ENCODE peak calls at places on chromosomes 6 and 20, in ten cellular contexts. K is NCI-H1694 treated with DMSO at 0.1 percent for 48 hours; M is CD8-positive, alpha-beta T cell; U is activated CD4-positive, alpha-beta T cell treated with anti-CD3 and anti-CD28 coated beads, Interleukin-2, amount 50 U/mL, for 1 hour; G is activated T-helper 1 cell treated with Interleukin-2 at 50 U/mL for 16 hours; W is activated CD4-positive, CD25-positive, alpha-beta regulatory T cell; O is AG08395; C is HuH-7.5; A is NCI-H1105; J is EL. B is an unnamed sample.

GRCh38 chr20:6673071-6673470 is 94.4 kb upstream of the BMP2 start:
- DNase-seq in K (no peak), M (no peak), U (no peak), G (no peak), W (no peak), O (no peak), C (no peak), A (no peak), J (no peak), B (no peak)

GRCh38 chr20:24980321-24981053 is 12.1 kb downstream of the APMAP start:
- DNase-seq in K (no peak), M (no peak), U (no peak), G (no peak), W (no peak), O (no peak), C (no peak), A (no peak), J (no peak), B (no peak)

GRCh38 chr6:74749211-74750142 is 456.4 kb downstream of the COL12A1 start:
- DNase-seq in K (no peak), M (no peak), U (no peak), G (no peak), W (no peak), O (no peak), C (no peak), A (no peak), J (peak; percentile 9), B (no peak)

GRCh38 chr20:21309678-21310467 is 6.7 kb downstream of the XRN2 start:
- DNase-seq in K (no peak), M (no peak), U (no peak), G (no peak), W (no peak), O (no peak), C (no peak), A (no peak), J (no peak), B (no peak)

GRCh38 chr6:36827261-36828079 is 11.8 kb downstream of the CPNE5 start:
- DNase-seq in K (no peak), M (peak; percentile 13), U (no peak), G (no peak), W (no peak), O (peak; percentile 72), C (no peak), A (peak; percentile 20), J (peak; percentile 89), B (no peak)

GRCh38 chr6:1438471-1438881 is 49.1 kb downstream of the FOXF2 start:
- DNase-seq in K (no peak), M (no peak), U (no peak), G (no peak), W (no peak), O (no peak), C (no peak), A (no peak), J (no peak), B (no peak)

GRCh38 chr6:41467106-41467505 is 79.1 kb upstream of the FOXP4 start:
- DNase-seq in K (no peak), M (no peak), U (no peak), G (no peak), W (no peak), O (no peak), C (no peak), A (no peak), J (no peak), B (no peak)

GRCh38 chr6:63347599-63347998 is 27.8 kb upstream of the LGSN start:
- DNase-seq in K (no peak), M (no peak), U (no peak), G (no peak), W (no peak), O (peak; percentile 59), C (no peak), A (no peak), J (peak; percentile 74), B (no peak)

GRCh38 chr6:25927721-25928359 is 2.7 kb downstream of the SLC17A2 start:
- DNase-seq in K (no peak), M (no peak), U (no peak), G (no peak), W (no peak), O (no peak), C (no peak), A (no peak), J (no peak), B (no peak)

GRCh38 chr20:25000268-25000801 is 7.8 kb upstream of the APMAP start:
- DNase-seq in K (no peak), M (no peak), U (no peak), G (no peak), W (no peak), O (peak; percentile 93), C (no peak), A (peak; percentile 65), J (peak; percentile 89), B (no peak)

GRCh38 chr6:142728367-142728766 is 216.6 kb downstream of the HIVEP2 start:
- DNase-seq in K (no peak), M (no peak), U (no peak), G (no peak), W (no peak), O (no peak), C (no peak), A (peak; percentile 64), J (no peak), B (no peak)

GRCh38 chr6:45619211-45619760 is 241.6 kb upstream of the SUPT3H start:
- DNase-seq in K (no peak), M (no peak), U (no peak), G (no peak), W (no peak), O (no peak), C (no peak), A (no peak), J (no peak), B (no peak)

GRCh38 chr20:33460711-33461110 is 17.1 kb upstream of the SNTA1 start:
- DNase-seq in K (no peak), M (no peak), U (no peak), G (no peak), W (no peak), O (no peak), C (no peak), A (no peak), J (no peak), B (no peak)

GRCh38 chr6:95408111-95408510 is 169.2 kb upstream of the MANEA start:
- DNase-seq in K (no peak), M (no peak), U (no peak), G (no peak), W (no peak), O (no peak), C (no peak), A (no peak), J (no peak), B (no peak)

GRCh38 chr6:126033696-126034095 is 47.4 kb downstream of the TRMT11 start:
- DNase-seq in K (peak; percentile 6), M (no peak), U (no peak), G (no peak), W (no peak), O (peak; percentile 87), C (peak; percentile 12), A (peak; percentile 19), J (peak; percentile 85), B (no peak)

GRCh38 chr6:28941681-28942448 is 18.1 kb upstream of the TRIM27 start:
- DNase-seq in K (no peak), M (no peak), U (no peak), G (no peak), W (no peak), O (peak; percentile 43), C (no peak), A (peak; percentile 81), J (peak; percentile 17), B (no peak)

GRCh38 chr20:24891546-24892393 is 57.3 kb upstream of the CST7 start:
- DNase-seq in K (no peak), M (no peak), U (no peak), G (no peak), W (no peak), O (no peak), C (no peak), A (no peak), J (no peak), B (no peak)

GRCh38 chr6:18168264-18168663 is 13.0 kb downstream of the KDM1B start:
- DNase-seq in K (no peak), M (no peak), U (no peak), G (no peak), W (no peak), O (no peak), C (no peak), A (no peak), J (no peak), B (no peak)

GRCh38 chr20:15061061-15061430 is 723.6 kb upstream of the FLRT3 start:
- DNase-seq in K (no peak), M (no peak), U (no peak), G (no peak), W (no peak), O (no peak), C (no peak), A (no peak), J (no peak), B (no peak)

GRCh38 chr6:40349566-40350192 is 237.5 kb downstream of the LRFN2 start:
- DNase-seq in K (peak; percentile 92), M (no peak), U (no peak), G (no peak), W (no peak), O (peak; percentile 2), C (no peak), A (no peak), J (no peak), B (no peak)

GRCh38 chr6:22575190-22575589 is 5.8 kb downstream of the HDGFL1 start:
- DNase-seq in K (no peak), M (no peak), U (no peak), G (no peak), W (no peak), O (peak; percentile 5), C (no peak), A (no peak), J (peak; percentile 48), B (no peak)

GRCh38 chr6:130825772-130826441 is 1.3 kb upstream of the SMLR1 start:
- DNase-seq in K (no peak), M (no peak), U (no peak), G (no peak), W (no peak), O (no peak), C (no peak), A (no peak), J (no peak), B (no peak)

GRCh38 chr6:143141442-143141841 is 80.8 kb downstream of the AIG1 start:
- DNase-seq in K (no peak), M (no peak), U (no peak), G (no peak), W (no peak), O (peak; percentile 71), C (no peak), A (no peak), J (peak; percentile 62), B (no peak)

GRCh38 chr6:108835218-108835850 is 12.9 kb upstream of the ARMC2 start:
- DNase-seq in K (peak; percentile 70), M (peak; percentile 78), U (peak; percentile 84), G (peak; percentile 69), W (peak; percentile 73), O (peak; percentile 85), C (peak; percentile 79), A (peak; percentile 65), J (peak; percentile 74), B (peak; percentile 75)

GRCh38 chr6:93391982-93392381 is 27.4 kb downstream of the EPHA7 start:
- DNase-seq in K (no peak), M (no peak), U (no peak), G (no peak), W (no peak), O (no peak), C (no peak), A (no peak), J (no peak), B (no peak)

GRCh38 chr20:46865824-46866223 is 28.8 kb upstream of the EYA2 start:
- DNase-seq in K (no peak), M (no peak), U (no peak), G (no peak), W (no peak), O (no peak), C (no peak), A (no peak), J (no peak), B (no peak)

GRCh38 chr6:111427341-111428116 is 55.5 kb downstream of the REV3L start:
- DNase-seq in K (no peak), M (no peak), U (no peak), G (no peak), W (no peak), O (peak; percentile 58), C (peak; percentile 7), A (no peak), J (peak; percentile 83), B (no peak)

GRCh38 chr6:90846824-90847223 is 260.0 kb upstream of the MAP3K7 start:
- DNase-seq in K (no peak), M (no peak), U (no peak), G (no peak), W (no peak), O (no peak), C (no peak), A (no peak), J (no peak), B (no peak)

B was measured in activated T-helper 9 cell treated with anti-CD3 and anti-CD28 coated beads, Interleukin-2, amount 50 U/mL, for 16 hours.